ENCODE peak calls at places on chromosomes 11 and 22, in nine cellular contexts. R is choroid plexus epithelial cell, Z is kidney, V is HL-60, U is IMR-90, J is lower lobe of right lung, I is keratinocyte, W is heart left ventricle, P is endothelial cell. A is an unnamed sample.

GRCh38 chr11:47451436-47451835 is 2.5 kb upstream of the RAPSN start:
- DNase-seq in W (no peak), P (no peak), J (no peak), U (no peak), R (no peak), I (no peak), V (no peak), Z (no peak), A (no peak)

GRCh38 chr11:125777309-125777708 is 1.3 kb downstream of the PATE2 start:
- DNase-seq in I (no peak), P (no peak), V (no peak), J (no peak), U (peak), W (no peak), Z (no peak), R (peak), A (no peak)

GRCh38 chr11:86570020-86570419 is 102.4 kb downstream of the ME3 start:
- DNase-seq in I (no peak), Z (no peak), J (no peak), R (no peak), V (no peak), P (no peak), W (no peak), U (peak), A (no peak)

GRCh38 chr11:35144103-35144741 is 5.3 kb downstream of the CD44 start:
- DNase-seq in R (peak), U (peak), W (no peak), I (no peak), V (peak), J (no peak), Z (no peak), P (no peak), A (peak)

GRCh38 chr11:127843483-127844396 is 743.6 kb downstream of the ETS1 start:
- DNase-seq in I (peak), P (peak), V (peak), R (peak), Z (peak), U (peak), W (peak), J (peak), A (peak)

GRCh38 chr11:761526-762108 is 14.4 kb downstream of the TALDO1 start:
- DNase-seq in U (no peak), R (no peak), J (no peak), I (no peak), V (no peak), P (no peak), Z (no peak), W (no peak), A (no peak)

GRCh38 chr11:48109046-48109666 is 107.5 kb upstream of the OR4B1 start:
- DNase-seq in P (no peak), J (no peak), R (peak), V (peak), U (peak), Z (no peak), I (no peak), W (no peak), A (peak)

GRCh38 chr22:49971232-49972162 is 10.9 kb downstream of the PIM3 start:
- DNase-seq in W (peak), Z (peak), V (peak), U (no peak), I (no peak), R (peak), P (peak), J (peak), A (peak)

GRCh38 chr11:132718711-132719641 is 813.3 kb downstream of the OPCML start:
- DNase-seq in I (no peak), U (peak), W (no peak), R (peak), J (no peak), Z (no peak), P (no peak), V (no peak), A (no peak)

GRCh38 chr11:126152152-126152551 is 59.3 kb downstream of the RPUSD4 start:
- DNase-seq in J (no peak), R (no peak), U (no peak), I (no peak), W (no peak), V (no peak), P (no peak), Z (no peak), A (no peak)

GRCh38 chr11:71459767-71460320 is 6.8 kb downstream of the NADSYN1 start:
- DNase-seq in W (no peak), P (no peak), J (no peak), I (no peak), Z (peak), R (no peak), U (no peak), V (no peak), A (no peak)

GRCh38 chr11:71267807-71268421 is 15.5 kb upstream of the SHANK2 start:
- DNase-seq in I (no peak), W (no peak), R (no peak), J (no peak), Z (peak), U (no peak), V (no peak), P (no peak), A (no peak)

GRCh38 chr22:44570476-44571445 is 72.7 kb upstream of the RTL6 start:
- DNase-seq in I (no peak), P (no peak), U (no peak), W (peak), Z (no peak), V (no peak), J (peak), R (no peak), A (no peak)

GRCh38 chr11:1178906-1179305 is 21.2 kb downstream of the MUC5AC start:
- DNase-seq in V (no peak), R (no peak), U (no peak), P (no peak), I (no peak), Z (peak), W (peak), J (peak), A (no peak)

GRCh38 chr11:117022526-117022925 is 75.7 kb downstream of the SIK3 start:
- DNase-seq in J (no peak), Z (no peak), U (no peak), R (no peak), P (no peak), I (no peak), W (no peak), V (no peak), A (no peak)

GRCh38 chr11:8692417-8692816 is 9.8 kb downstream of the RPL27A start:
- DNase-seq in P (no peak), J (no peak), V (no peak), I (no peak), W (no peak), R (no peak), Z (no peak), U (no peak), A (no peak)

GRCh38 chr22:35629406-35630234 is 12.5 kb upstream of the MB start:
- DNase-seq in U (peak), W (peak), I (peak), Z (peak), R (peak), J (peak), P (no peak), V (peak), A (peak)

GRCh38 chr22:29509815-29510214 is 29.8 kb downstream of the NEFH start:
- DNase-seq in Z (no peak), I (no peak), P (no peak), W (no peak), J (no peak), R (no peak), V (no peak), U (no peak), A (no peak)

GRCh38 chr11:47248664-47249377 is at the start of gene ACP2:
- DNase-seq in Z (peak), V (peak), W (peak), J (peak), R (peak), I (no peak), P (peak), U (peak), A (peak)

GRCh38 chr11:75474240-75474639 is 41.2 kb upstream of the KLHL35 start:
- DNase-seq in Z (peak), R (no peak), U (peak), I (no peak), J (no peak), W (no peak), P (no peak), V (peak), A (peak)

GRCh38 chr11:26626346-26626745 is 54.3 kb upstream of the MUC15 start:
- DNase-seq in V (no peak), U (no peak), Z (no peak), I (no peak), J (no peak), W (no peak), P (no peak), R (peak), A (no peak)

GRCh38 chr11:19577849-19578619 is 134.6 kb upstream of the NAV2 start:
- DNase-seq in W (no peak), R (peak), P (no peak), Z (peak), J (no peak), I (no peak), V (no peak), U (peak), A (peak)

GRCh38 chr22:27637604-27638003 is 164.0 kb downstream of the MN1 start:
- DNase-seq in P (no peak), I (no peak), W (no peak), V (no peak), R (peak), Z (no peak), J (no peak), U (peak), A (no peak)

GRCh38 chr11:111911563-111912401 is at the start of gene CRYAB:
- DNase-seq in V (no peak), U (peak), I (peak), Z (peak), W (peak), R (peak), J (peak), P (no peak), A (peak)

GRCh38 chr11:91104237-91104636 is 881.4 kb upstream of the CHORDC1 start:
- DNase-seq in I (peak), R (peak), J (no peak), P (no peak), U (peak), Z (no peak), V (no peak), W (no peak), A (peak)

GRCh38 chr22:37818397-37819099 is 4.6 kb upstream of the GALR3 start:
- DNase-seq in R (peak), I (no peak), W (peak), P (peak), Z (peak), J (peak), V (no peak), U (peak), A (peak)

GRCh38 chr11:116255234-116255953 is 517.4 kb downstream of the BUD13 start:
- DNase-seq in R (no peak), J (no peak), W (no peak), P (no peak), V (no peak), Z (no peak), U (no peak), I (no peak), A (no peak)

GRCh38 chr11:88414385-88414861 is 76.9 kb upstream of the CTSC start:
- DNase-seq in Z (no peak), I (no peak), W (no peak), V (peak), R (peak), U (peak), P (no peak), J (no peak), A (peak)

GRCh38 chr11:110527146-110527545 is 97.4 kb downstream of the FDX1 start:
- DNase-seq in R (peak), W (no peak), U (peak), Z (no peak), I (no peak), P (no peak), V (no peak), J (no peak), A (no peak)

GRCh38 chr11:109033627-109034340 is 368.9 kb downstream of the DDX10 start:
- DNase-seq in V (no peak), R (peak), P (no peak), U (peak), J (no peak), W (no peak), I (peak), Z (no peak), A (peak)

GRCh38 chr11:846496-847098 is 3.9 kb downstream of the TSPAN4 start:
- DNase-seq in R (peak), U (peak), I (no peak), P (no peak), W (no peak), Z (no peak), J (no peak), V (no peak), A (no peak)

GRCh38 chr11:3747704-3748103 is 49.6 kb downstream of the NUP98 start:
- DNase-seq in V (peak), Z (no peak), J (no peak), U (peak), R (peak), W (no peak), I (no peak), P (no peak), A (peak)

GRCh38 chr11:129374993-129375721 is 491 bp upstream of the BARX2 start:
- DNase-seq in R (no peak), Z (peak), J (peak), I (no peak), P (peak), U (no peak), V (no peak), W (no peak), A (peak)

GRCh38 chr11:65315204-65315865 is 669 bp downstream of the CDC42EP2 start:
- DNase-seq in R (peak), I (no peak), V (no peak), Z (peak), W (peak), P (peak), U (peak), J (peak), A (peak)

GRCh38 chr22:37036655-37037377 is 14.7 kb upstream of the KCTD17 start:
- DNase-seq in Z (no peak), R (no peak), I (no peak), V (no peak), U (no peak), P (no peak), W (no peak), J (no peak), A (no peak)

GRCh38 chr11:8796926-8797325 is 114.1 kb upstream of the AKIP1 start:
- DNase-seq in J (no peak), V (no peak), P (no peak), I (no peak), R (no peak), Z (no peak), U (no peak), W (no peak), A (peak)

GRCh38 chr11:57597461-57597892 is at the start of gene SERPING1:
- DNase-seq in R (peak), P (no peak), Z (peak), I (no peak), V (no peak), U (no peak), W (peak), J (peak), A (peak)

GRCh38 chr11:40062616-40063015 is 1396.8 kb downstream of the LRRC4C start:
- DNase-seq in J (no peak), U (no peak), W (no peak), R (no peak), V (no peak), I (no peak), P (no peak), Z (no peak), A (no peak)

GRCh38 chr11:75667831-75668507 is 869 bp downstream of the MAP6 start:
- DNase-seq in I (no peak), W (peak), J (peak), P (peak), R (peak), U (peak), Z (peak), V (peak), A (no peak)

GRCh38 chr22:23113847-23114720 is 27.7 kb downstream of the RSPH14 start:
- DNase-seq in W (no peak), Z (no peak), I (no peak), J (no peak), V (no peak), P (no peak), R (no peak), U (no peak), A (no peak)

DNA sequence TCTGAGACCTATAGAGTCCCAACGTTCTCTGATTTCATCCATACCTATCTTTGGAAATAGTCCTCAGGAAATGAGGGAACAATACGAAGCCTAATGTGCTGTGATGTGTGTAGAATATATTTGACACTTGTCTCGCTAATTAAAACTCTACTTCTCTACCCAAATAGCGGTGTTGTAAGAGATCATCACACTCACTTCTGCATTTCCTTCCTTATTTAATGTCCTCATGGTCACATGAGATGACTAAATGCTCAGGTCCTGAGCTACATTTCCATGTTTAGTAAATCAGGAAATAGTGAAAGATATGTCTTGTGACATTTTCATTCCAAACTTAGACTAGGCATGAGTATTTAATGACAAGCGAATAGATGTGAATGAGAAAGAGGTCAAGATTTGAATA is 112.3 kb downstream of the MAML2 start:
- DNase-seq in R (no peak), U (no peak), V (no peak), W (no peak), Z (no peak), I (no peak), J (no peak), P (no peak), A (no peak)
- TF ChIP-seq CTCF in R (no peak), U (no peak), V (no peak), W (no peak), Z (no peak), I (no peak), J (no peak), P (no peak), A (no peak)

GRCh38 chr11:135006800-135007199 is 594.8 kb upstream of the B3GAT1 start:
- DNase-seq in V (no peak), W (no peak), P (no peak), R (no peak), Z (no peak), U (no peak), I (no peak), J (no peak), A (no peak)

GRCh38 chr11:135008001-135008405 is 596.0 kb upstream of the B3GAT1 start:
- DNase-seq in J (no peak), I (no peak), V (no peak), U (no peak), R (peak), W (no peak), P (no peak), Z (no peak), A (no peak)

GRCh38 chr11:135004495-135004894 is 592.5 kb upstream of the B3GAT1 start:
- DNase-seq in V (no peak), Z (no peak), P (no peak), W (no peak), U (no peak), I (no peak), J (no peak), R (no peak), A (no peak)

GRCh38 chr11:135009125-135009524 is 597.1 kb upstream of the B3GAT1 start:
- DNase-seq in Z (no peak), I (no peak), W (no peak), P (no peak), U (no peak), J (no peak), R (no peak), V (no peak), A (no peak)

GRCh38 chr11:135008412-135008811 is 596.4 kb upstream of the B3GAT1 start:
- DNase-seq in R (no peak), W (no peak), P (no peak), I (no peak), U (no peak), J (no peak), Z (no peak), V (no peak), A (no peak)
- TF ChIP-seq CTCF in R (no peak), W (no peak), P (no peak), I (no peak), U (no peak), J (no peak), Z (no peak), V (no peak), A (no peak)

GRCh38 chr11:32153747-32154146 is 62.9 kb downstream of the RCN1 start:
- DNase-seq in P (no peak), I (no peak), U (no peak), R (no peak), Z (no peak), V (no peak), J (no peak), W (no peak), A (no peak)

GRCh38 chr11:32151036-32151435 is 60.2 kb downstream of the RCN1 start:
- DNase-seq in U (no peak), P (no peak), R (peak), V (no peak), I (no peak), W (no peak), Z (no peak), J (no peak), A (no peak)

GRCh38 chr11:32149748-32150147 is 58.9 kb downstream of the RCN1 start:
- DNase-seq in R (no peak), W (no peak), P (no peak), I (no peak), J (no peak), U (no peak), Z (no peak), V (no peak), A (no peak)

GRCh38 chr11:32152821-32153220 is 61.9 kb downstream of the RCN1 start:
- DNase-seq in P (no peak), Z (no peak), J (no peak), U (no peak), R (no peak), W (no peak), I (no peak), V (no peak), A (no peak)

GRCh38 chr11:32154275-32154674 is 63.4 kb downstream of the RCN1 start:
- DNase-seq in Z (no peak), P (no peak), U (peak), I (no peak), J (no peak), W (no peak), V (no peak), R (peak), A (peak)
- TF ChIP-seq CTCF in Z (no peak), P (no peak), U (peak), I (no peak), J (no peak), W (no peak), V (no peak), R (peak), A (peak)

GRCh38 chr11:103659138-103659734 is 377.2 kb upstream of the DDI1 start:
- DNase-seq in P (peak), W (no peak), J (no peak), V (no peak), U (no peak), I (no peak), Z (no peak), R (peak), A (peak)
- TF ChIP-seq CTCF in P (peak), W (peak), J (no peak), V (no peak), U (peak), I (peak), Z (no peak), R (peak), A (peak)

GRCh38 chr11:120181446-120181992 is 29.3 kb upstream of the OAF start:
- DNase-seq in W (peak), U (no peak), I (no peak), R (no peak), V (no peak), P (no peak), J (no peak), Z (peak), A (no peak)

GRCh38 chr11:120182357-120182756 is 28.5 kb upstream of the OAF start:
- DNase-seq in J (no peak), V (no peak), I (no peak), W (peak), R (no peak), Z (peak), P (no peak), U (no peak), A (no peak)

GRCh38 chr11:120183701-120184141 is 27.1 kb upstream of the OAF start:
- DNase-seq in U (no peak), J (no peak), W (peak), I (no peak), V (no peak), Z (no peak), R (no peak), P (no peak), A (no peak)

GRCh38 chr11:120184371-120184945 is 26.4 kb upstream of the OAF start:
- DNase-seq in I (no peak), R (no peak), J (no peak), P (no peak), Z (no peak), U (no peak), W (peak), V (no peak), A (no peak)

GRCh38 chr11:120182790-120183491 is 27.9 kb upstream of the OAF start:
- DNase-seq in I (no peak), V (no peak), P (peak), W (peak), U (no peak), R (no peak), Z (peak), J (no peak), A (no peak)
- TF ChIP-seq CTCF in I (peak), V (no peak), P (peak), W (no peak), U (peak), R (peak), Z (peak), J (peak), A (peak)

GRCh38 chr11:67351275-67352005 is 1.9 kb downstream of the POLD4 start:
- DNase-seq in V (peak), P (no peak), Z (peak), I (no peak), J (peak), R (peak), U (peak), W (no peak), A (peak)
- TF ChIP-seq CTCF in V (peak), P (peak), Z (peak), I (peak), J (peak), R (peak), U (peak), W (peak), A (peak)

GRCh38 chr11:103339485-103339857 is 230.2 kb downstream of the DYNC2H1 start:
- DNase-seq in V (no peak), R (no peak), P (no peak), J (no peak), U (no peak), I (no peak), W (no peak), Z (no peak), A (no peak)
- TF ChIP-seq CTCF in V (no peak), R (no peak), P (no peak), J (no peak), U (no peak), I (no peak), W (no peak), Z (no peak), A (no peak)

GRCh38 chr11:43924112-43924855 is 18.2 kb upstream of the C11orf96 start:
- DNase-seq in I (no peak), P (no peak), V (no peak), R (no peak), J (no peak), W (no peak), U (no peak), Z (peak), A (no peak)
- TF ChIP-seq CTCF in I (no peak), P (peak), V (no peak), R (peak), J (no peak), W (no peak), U (no peak), Z (no peak), A (no peak)

A was measured in fibroblast of villous mesenchyme.